ENCODE peak calls at places on chromosomes 16 and 17, in eight cellular contexts. O is endodermal cell, U is skeletal muscle cell, R is stomach, Z is fibroblast of the aortic adventitia, V is bronchial epithelial cell, I is hepatocyte, G is Caco-2. K is an unnamed sample.

GRCh38 chr16:65285128-65286120 is 163.6 kb upstream of the CDH11 start:
- DNase-seq in O (no peak), U (no peak), R (no peak), Z (no peak), V (peak; percentile 25), I (peak; percentile 22), G (no peak), K (no peak)

GRCh38 chr17:56309897-56310296 is 156.6 kb downstream of the ANKFN1 start:
- DNase-seq in O (no peak), U (peak; percentile 79), R (no peak), Z (no peak), V (no peak), I (no peak), G (no peak), K (no peak)

GRCh38 chr17:68182940-68183551 is 64.8 kb upstream of the AMZ2 start:
- DNase-seq in O (peak; percentile 88), U (no peak), R (no peak), Z (no peak), V (peak; percentile 59), I (no peak), G (no peak), K (peak; percentile 58)

GRCh38 chr17:50139950-50140885 is 10.3 kb upstream of the SAMD14 start:
- DNase-seq in O (peak; percentile 97), U (no peak), R (peak; percentile 81), Z (peak; percentile 79), V (peak; percentile 55), I (peak; percentile 82), G (peak; percentile 93), K (peak; percentile 74)

GRCh38 chr17:82679586-82680465 is 18.7 kb downstream of the RAB40B start:
- DNase-seq in O (peak; percentile 77), U (no peak), R (peak; percentile 66), Z (no peak), V (no peak), I (no peak), G (peak; percentile 35), K (no peak)

GRCh38 chr17:13182854-13183253 is 165.0 kb upstream of the ELAC2 start:
- DNase-seq in O (peak; percentile 73), U (no peak), R (no peak), Z (no peak), V (no peak), I (no peak), G (peak; percentile 41), K (no peak)

GRCh38 chr16:71626858-71627213 is 852 bp downstream of the MARVELD3 start:
- DNase-seq in O (peak; percentile 88), U (no peak), R (peak; percentile 36), Z (no peak), V (peak; percentile 20), I (peak; percentile 83), G (peak; percentile 77), K (no peak)

GRCh38 chr17:17515921-17516295 is 19.7 kb upstream of the RASD1 start:
- DNase-seq in O (no peak), U (no peak), R (no peak), Z (peak; percentile 66), V (peak; percentile 44), I (no peak), G (no peak), K (no peak)

GRCh38 chr17:63446981-63447687 is 1.0 kb upstream of the CYB561 start:
- DNase-seq in O (peak; percentile 90), U (no peak), R (peak; percentile 65), Z (peak; percentile 68), V (peak; percentile 29), I (no peak), G (peak; percentile 76), K (peak; percentile 13)

GRCh38 chr16:20865420-20866126 is 34.6 kb downstream of the DCUN1D3 start:
- DNase-seq in O (no peak), U (no peak), R (no peak), Z (peak; percentile 69), V (peak; percentile 95), I (no peak), G (no peak), K (no peak)

GRCh38 chr17:75096082-75096625 is 8.4 kb downstream of the SLC16A5 start:
- DNase-seq in O (peak; percentile 83), U (no peak), R (peak; percentile 92), Z (peak; percentile 59), V (peak; percentile 98), I (peak; percentile 92), G (peak; percentile 80), K (no peak)

GRCh38 chr16:19177111-19177747 is 9.2 kb downstream of the SYT17 start:
- DNase-seq in O (peak; percentile 57), U (no peak), R (no peak), Z (no peak), V (no peak), I (no peak), G (no peak), K (no peak)

GRCh38 chr17:30415491-30415890 is 36.8 kb downstream of the CPD start:
- DNase-seq in O (no peak), U (no peak), R (no peak), Z (no peak), V (peak; percentile 26), I (no peak), G (no peak), K (no peak)

GRCh38 chr16:66079671-66080070 is 286.8 kb upstream of the CDH5 start:
- DNase-seq in O (no peak), U (no peak), R (no peak), Z (peak; percentile 59), V (peak; percentile 81), I (no peak), G (no peak), K (no peak)

GRCh38 chr16:64351116-64351515 is 770.7 kb downstream of the CDH11 start:
- DNase-seq in O (no peak), U (no peak), R (no peak), Z (no peak), V (no peak), I (no peak), G (no peak), K (no peak)

GRCh38 chr16:57235128-57236092 is 9.6 kb upstream of the ARL2BP start:
- DNase-seq in O (no peak), U (peak; percentile 48), R (no peak), Z (peak; percentile 37), V (peak; percentile 49), I (peak; percentile 38), G (no peak), K (no peak)

GRCh38 chr17:83200231-83200699 is 120.9 kb downstream of the METRNL start:
- DNase-seq in O (no peak), U (no peak), R (peak; percentile 70), Z (peak; percentile 46), V (no peak), I (no peak), G (no peak), K (peak; percentile 24)

GRCh38 chr17:77419547-77420475 is 279.0 kb downstream of the SEC14L1 start:
- DNase-seq in O (peak; percentile 96), U (no peak), R (no peak), Z (no peak), V (no peak), I (no peak), G (peak; percentile 64), K (no peak)

GRCh38 chr17:77421635-77421982 is 280.8 kb downstream of the SEC14L1 start:
- DNase-seq in O (no peak), U (no peak), R (no peak), Z (no peak), V (no peak), I (no peak), G (no peak), K (no peak)

GRCh38 chr17:77420476-77420803 is 279.7 kb downstream of the SEC14L1 start:
- DNase-seq in O (no peak), U (no peak), R (no peak), Z (no peak), V (no peak), I (no peak), G (no peak), K (no peak)

GRCh38 chr17:77422104-77422782 is 281.5 kb downstream of the SEC14L1 start:
- DNase-seq in O (no peak), U (no peak), R (no peak), Z (no peak), V (peak; percentile 71), I (no peak), G (peak; percentile 32), K (no peak)

GRCh38 chr17:77420804-77421634 is 280.2 kb downstream of the SEC14L1 start:
- DNase-seq in O (peak; percentile 95), U (peak; percentile 89), R (no peak), Z (peak; percentile 38), V (peak; percentile 56), I (peak; percentile 74), G (no peak), K (peak; percentile 39)
- H3K4me3 ChIP-seq in O (no peak overlapping the region), U (no peak overlapping the region), R (no peak overlapping the region), Z (no peak overlapping the region), V (no peak overlapping the region), I (no peak overlapping the region), G (no peak overlapping the region), K (peak overlapping the region; percentile 15)

DNA sequence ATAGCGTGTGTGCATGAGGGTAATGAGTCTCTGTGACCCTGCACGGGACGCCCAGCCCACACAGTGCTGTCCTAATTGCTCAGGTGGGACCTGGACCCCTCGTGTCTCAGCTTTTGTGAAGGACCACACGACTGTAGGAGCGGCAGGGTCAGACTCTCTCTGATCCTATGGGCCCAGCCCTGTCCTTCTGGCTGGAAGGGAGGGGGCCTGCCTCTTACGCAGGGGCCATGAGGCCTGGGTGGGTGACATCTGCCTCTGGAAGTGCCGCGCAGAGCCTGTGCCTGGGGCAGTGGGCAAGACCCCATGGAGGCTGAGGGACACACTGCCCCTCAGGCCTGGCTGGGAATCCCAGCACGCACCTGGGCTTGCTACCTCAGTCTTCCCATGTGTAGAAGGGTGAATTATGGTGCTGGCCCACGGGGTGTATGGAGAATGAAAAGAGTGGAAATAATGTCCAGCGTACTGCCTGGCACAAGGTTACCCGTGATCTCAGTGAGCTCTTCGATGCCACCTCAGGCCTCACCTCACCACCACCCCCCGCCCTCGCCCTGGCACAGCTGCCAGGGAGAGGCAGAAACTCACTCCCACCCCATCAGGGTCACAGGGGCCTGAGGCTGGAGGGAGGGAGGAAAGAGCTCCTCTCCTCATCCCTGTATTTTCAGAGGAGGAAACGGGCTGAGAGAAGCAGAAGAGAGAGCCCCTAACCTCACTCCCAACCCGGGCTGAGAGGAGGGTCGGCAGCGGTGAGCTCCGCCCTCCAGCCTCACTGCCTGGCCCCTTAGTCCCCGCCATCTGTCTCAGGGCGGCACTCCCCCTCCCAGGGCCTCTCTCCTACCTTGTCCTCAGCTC is 27.1 kb upstream of the DBNDD1 start:
- DNase-seq in O (peak; percentile 94), U (no peak), R (no peak), Z (no peak), V (no peak), I (no peak), G (no peak), K (no peak)
- H3K4me3 ChIP-seq in O (peak overlapping the region; percentile 65), U (peak overlapping the region; percentile 41), R (peak overlapping the region; percentile 56), Z (peak overlapping the region; percentile 9), V (peak overlapping the region; percentile 35), I (no peak overlapping the region), G (peak overlapping the region; percentile 67), K (no peak overlapping the region)

GRCh38 chr16:46586011-46586577 is 35.1 kb downstream of the SHCBP1 start:
- DNase-seq in O (no peak), U (no peak), R (no peak), Z (no peak), V (no peak), I (no peak), G (no peak), K (no peak)
- H3K4me3 ChIP-seq in O (no peak overlapping the region), U (no peak overlapping the region), R (no peak overlapping the region), Z (no peak overlapping the region), V (no peak overlapping the region), I (no peak overlapping the region), G (no peak overlapping the region), K (no peak overlapping the region)

GRCh38 chr16:24526701-24527470 is 12.5 kb upstream of the RBBP6 start:
- DNase-seq in O (no peak), U (no peak), R (no peak), Z (no peak), V (peak; percentile 64), I (no peak), G (no peak), K (no peak)
- H3K4me3 ChIP-seq in O (no peak overlapping the region), U (no peak overlapping the region), R (no peak overlapping the region), Z (no peak overlapping the region), V (no peak overlapping the region), I (no peak overlapping the region), G (no peak overlapping the region), K (no peak overlapping the region)

GRCh38 chr16:87570564-87570937 is 31.8 kb upstream of the JPH3 start:
- DNase-seq in O (no peak), U (no peak), R (no peak), Z (no peak), V (no peak), I (no peak), G (no peak), K (no peak)
- H3K4me3 ChIP-seq in O (no peak overlapping the region), U (no peak overlapping the region), R (no peak overlapping the region), Z (no peak overlapping the region), V (no peak overlapping the region), I (no peak overlapping the region), G (no peak overlapping the region), K (no peak overlapping the region)

K was measured in CD4-positive, CD25-positive, alpha-beta regulatory T cell.